ENCODE peak calls at places on chromosomes 6 and 20, in ten cellular contexts. One of them, this sample, is unnamed.
A peak's percentile ranks its signal among the peaks of the same experiment; 100 is the strongest.

GRCh38 chr6:77638129-77638830 is 14.6 kb upstream of the MEI4 start:
- DNase-seq in sigmoid colon: no peak
- DNase-seq in lower leg skin: no peak
- DNase-seq in colonic mucosa: no peak
- DNase-seq in brain microvascular endothelial cell: peak; percentile 52
- DNase-seq in cardiac fibroblast: peak; percentile 6
- DNase-seq in NB4: peak; percentile 14
- DNase-seq in heart right ventricle: no peak
- DNase-seq in CD8-positive, alpha-beta T cell: no peak
- DNase-seq in bronchial epithelial cell: no peak
- DNase-seq in this sample: no peak

GRCh38 chr6:7243188-7243942 is 69.6 kb downstream of the SSR1 start:
- DNase-seq in colonic mucosa: peak; percentile 63
- DNase-seq in heart right ventricle: peak; percentile 60
- DNase-seq in brain microvascular endothelial cell: peak; percentile 59
- DNase-seq in NB4: peak; percentile 84
- DNase-seq in sigmoid colon: no peak
- DNase-seq in lower leg skin: no peak
- DNase-seq in CD8-positive, alpha-beta T cell: peak; percentile 8
- DNase-seq in bronchial epithelial cell: peak; percentile 66
- DNase-seq in cardiac fibroblast: peak; percentile 74
- DNase-seq in this sample: peak; percentile 39

GRCh38 chr6:6758915-6759654 is 170.6 kb downstream of the LY86 start:
- DNase-seq in bronchial epithelial cell: peak; percentile 52
- DNase-seq in colonic mucosa: peak; percentile 67
- DNase-seq in sigmoid colon: peak; percentile 72
- DNase-seq in NB4: peak; percentile 87
- DNase-seq in brain microvascular endothelial cell: peak; percentile 48
- DNase-seq in cardiac fibroblast: peak; percentile 75
- DNase-seq in CD8-positive, alpha-beta T cell: peak; percentile 3
- DNase-seq in lower leg skin: no peak
- DNase-seq in heart right ventricle: peak; percentile 87
- DNase-seq in this sample: peak; percentile 75

GRCh38 chr6:121436966-121437756 is 1.7 kb downstream of the GJA1 start:
- DNase-seq in colonic mucosa: no peak
- DNase-seq in sigmoid colon: peak; percentile 75
- DNase-seq in brain microvascular endothelial cell: peak; percentile 48
- DNase-seq in bronchial epithelial cell: peak; percentile 24
- DNase-seq in NB4: peak; percentile 69
- DNase-seq in heart right ventricle: peak; percentile 53
- DNase-seq in CD8-positive, alpha-beta T cell: no peak
- DNase-seq in cardiac fibroblast: peak; percentile 73
- DNase-seq in lower leg skin: peak; percentile 90
- DNase-seq in this sample: no peak

GRCh38 chr20:5714261-5715041 is 35.8 kb upstream of the SHLD1 start:
- DNase-seq in lower leg skin: no peak
- DNase-seq in heart right ventricle: peak; percentile 32
- DNase-seq in sigmoid colon: no peak
- DNase-seq in NB4: peak; percentile 56
- DNase-seq in cardiac fibroblast: peak; percentile 76
- DNase-seq in bronchial epithelial cell: peak; percentile 28
- DNase-seq in colonic mucosa: no peak
- DNase-seq in CD8-positive, alpha-beta T cell: peak; percentile 55
- DNase-seq in brain microvascular endothelial cell: peak; percentile 65
- DNase-seq in this sample: peak; percentile 53

GRCh38 chr6:103672169-103672568 is 1187.5 kb downstream of the HACE1 start:
- DNase-seq in CD8-positive, alpha-beta T cell: no peak
- DNase-seq in colonic mucosa: no peak
- DNase-seq in NB4: peak; percentile 12
- DNase-seq in brain microvascular endothelial cell: peak; percentile 3
- DNase-seq in cardiac fibroblast: peak; percentile 41
- DNase-seq in sigmoid colon: no peak
- DNase-seq in heart right ventricle: no peak
- DNase-seq in bronchial epithelial cell: peak; percentile 8
- DNase-seq in lower leg skin: no peak
- DNase-seq in this sample: no peak

GRCh38 chr6:121260651-121261102 is 73.6 kb downstream of the TBC1D32 start:
- DNase-seq in sigmoid colon: no peak
- DNase-seq in colonic mucosa: no peak
- DNase-seq in CD8-positive, alpha-beta T cell: no peak
- DNase-seq in brain microvascular endothelial cell: peak; percentile 63
- DNase-seq in bronchial epithelial cell: no peak
- DNase-seq in heart right ventricle: peak; percentile 59
- DNase-seq in lower leg skin: no peak
- DNase-seq in cardiac fibroblast: peak; percentile 92
- DNase-seq in NB4: no peak
- DNase-seq in this sample: no peak

GRCh38 chr6:150145830-150146229 is 3.0 kb downstream of the PPP1R14C start:
- DNase-seq in cardiac fibroblast: no peak
- DNase-seq in heart right ventricle: no peak
- DNase-seq in sigmoid colon: no peak
- DNase-seq in CD8-positive, alpha-beta T cell: no peak
- DNase-seq in brain microvascular endothelial cell: no peak
- DNase-seq in lower leg skin: no peak
- DNase-seq in colonic mucosa: no peak
- DNase-seq in bronchial epithelial cell: peak; percentile 82
- DNase-seq in NB4: no peak
- DNase-seq in this sample: no peak

GRCh38 chr6:138752017-138752416 is 21.6 kb upstream of the CCDC28A start:
- DNase-seq in sigmoid colon: no peak
- DNase-seq in NB4: peak; percentile 18
- DNase-seq in bronchial epithelial cell: no peak
- DNase-seq in lower leg skin: no peak
- DNase-seq in brain microvascular endothelial cell: no peak
- DNase-seq in heart right ventricle: no peak
- DNase-seq in colonic mucosa: no peak
- DNase-seq in cardiac fibroblast: no peak
- DNase-seq in CD8-positive, alpha-beta T cell: no peak
- DNase-seq in this sample: no peak

GRCh38 chr20:5150226-5151076 is 23.6 kb downstream of the CDS2 start:
- DNase-seq in sigmoid colon: no peak
- DNase-seq in heart right ventricle: no peak
- DNase-seq in colonic mucosa: peak; percentile 27
- DNase-seq in brain microvascular endothelial cell: peak; percentile 37
- DNase-seq in NB4: no peak
- DNase-seq in cardiac fibroblast: peak; percentile 73
- DNase-seq in CD8-positive, alpha-beta T cell: no peak
- DNase-seq in bronchial epithelial cell: no peak
- DNase-seq in lower leg skin: no peak
- DNase-seq in this sample: no peak

GRCh38 chr6:33592595-33593413 is 12.7 kb upstream of the BAK1 start:
- DNase-seq in colonic mucosa: peak; percentile 79
- DNase-seq in brain microvascular endothelial cell: no peak
- DNase-seq in cardiac fibroblast: no peak
- DNase-seq in heart right ventricle: no peak
- DNase-seq in CD8-positive, alpha-beta T cell: peak; percentile 45
- DNase-seq in sigmoid colon: no peak
- DNase-seq in bronchial epithelial cell: no peak
- DNase-seq in NB4: no peak
- DNase-seq in lower leg skin: no peak
- DNase-seq in this sample: no peak

GRCh38 chr6:99545442-99545841 is 23.0 kb downstream of the CCNC start:
- DNase-seq in colonic mucosa: no peak
- DNase-seq in lower leg skin: no peak
- DNase-seq in NB4: no peak
- DNase-seq in sigmoid colon: no peak
- DNase-seq in CD8-positive, alpha-beta T cell: no peak
- DNase-seq in bronchial epithelial cell: no peak
- DNase-seq in heart right ventricle: no peak
- DNase-seq in cardiac fibroblast: no peak
- DNase-seq in brain microvascular endothelial cell: no peak
- DNase-seq in this sample: no peak

GRCh38 chr6:99547526-99547925 is 20.9 kb downstream of the CCNC start:
- DNase-seq in sigmoid colon: no peak
- DNase-seq in heart right ventricle: no peak
- DNase-seq in NB4: no peak
- DNase-seq in lower leg skin: no peak
- DNase-seq in brain microvascular endothelial cell: no peak
- DNase-seq in colonic mucosa: no peak
- DNase-seq in bronchial epithelial cell: no peak
- DNase-seq in CD8-positive, alpha-beta T cell: no peak
- DNase-seq in cardiac fibroblast: no peak
- DNase-seq in this sample: no peak

GRCh38 chr6:99548706-99549105 is 19.8 kb downstream of the CCNC start:
- DNase-seq in NB4: no peak
- DNase-seq in lower leg skin: no peak
- DNase-seq in colonic mucosa: no peak
- DNase-seq in cardiac fibroblast: no peak
- DNase-seq in brain microvascular endothelial cell: no peak
- DNase-seq in CD8-positive, alpha-beta T cell: no peak
- DNase-seq in sigmoid colon: no peak
- DNase-seq in heart right ventricle: no peak
- DNase-seq in bronchial epithelial cell: no peak
- DNase-seq in this sample: no peak

GRCh38 chr6:99543968-99544367 is 24.5 kb downstream of the CCNC start:
- DNase-seq in bronchial epithelial cell: no peak
- DNase-seq in cardiac fibroblast: no peak
- DNase-seq in colonic mucosa: no peak
- DNase-seq in brain microvascular endothelial cell: no peak
- DNase-seq in CD8-positive, alpha-beta T cell: no peak
- DNase-seq in lower leg skin: no peak
- DNase-seq in sigmoid colon: no peak
- DNase-seq in heart right ventricle: no peak
- DNase-seq in NB4: no peak
- DNase-seq in this sample: no peak
- TF ChIP-seq CTCF in bronchial epithelial cell: no peak
- TF ChIP-seq CTCF in cardiac fibroblast: no peak
- TF ChIP-seq CTCF in colonic mucosa: no peak
- TF ChIP-seq CTCF in brain microvascular endothelial cell: peak; percentile 8
- TF ChIP-seq CTCF in CD8-positive, alpha-beta T cell: no peak
- TF ChIP-seq CTCF in lower leg skin: no peak
- TF ChIP-seq CTCF in sigmoid colon: no peak
- TF ChIP-seq CTCF in heart right ventricle: no peak
- TF ChIP-seq CTCF in NB4: no peak
- TF ChIP-seq CTCF in this sample: no peak

GRCh38 chr6:141117869-141118268 is 1014.9 kb upstream of the GJE1 start:
- DNase-seq in heart right ventricle: no peak
- DNase-seq in lower leg skin: no peak
- DNase-seq in sigmoid colon: no peak
- DNase-seq in CD8-positive, alpha-beta T cell: no peak
- DNase-seq in NB4: no peak
- DNase-seq in cardiac fibroblast: peak; percentile 44
- DNase-seq in brain microvascular endothelial cell: no peak
- DNase-seq in bronchial epithelial cell: no peak
- DNase-seq in colonic mucosa: no peak
- DNase-seq in this sample: no peak

GRCh38 chr6:141123497-141123896 is 1009.2 kb upstream of the GJE1 start:
- DNase-seq in NB4: no peak
- DNase-seq in sigmoid colon: no peak
- DNase-seq in lower leg skin: no peak
- DNase-seq in brain microvascular endothelial cell: no peak
- DNase-seq in CD8-positive, alpha-beta T cell: no peak
- DNase-seq in bronchial epithelial cell: no peak
- DNase-seq in cardiac fibroblast: no peak
- DNase-seq in heart right ventricle: no peak
- DNase-seq in colonic mucosa: no peak
- DNase-seq in this sample: no peak

GRCh38 chr6:141118991-141119390 is 1013.7 kb upstream of the GJE1 start:
- DNase-seq in heart right ventricle: no peak
- DNase-seq in lower leg skin: no peak
- DNase-seq in brain microvascular endothelial cell: no peak
- DNase-seq in CD8-positive, alpha-beta T cell: no peak
- DNase-seq in bronchial epithelial cell: no peak
- DNase-seq in cardiac fibroblast: no peak
- DNase-seq in colonic mucosa: no peak
- DNase-seq in NB4: no peak
- DNase-seq in sigmoid colon: no peak
- DNase-seq in this sample: no peak

DNA sequence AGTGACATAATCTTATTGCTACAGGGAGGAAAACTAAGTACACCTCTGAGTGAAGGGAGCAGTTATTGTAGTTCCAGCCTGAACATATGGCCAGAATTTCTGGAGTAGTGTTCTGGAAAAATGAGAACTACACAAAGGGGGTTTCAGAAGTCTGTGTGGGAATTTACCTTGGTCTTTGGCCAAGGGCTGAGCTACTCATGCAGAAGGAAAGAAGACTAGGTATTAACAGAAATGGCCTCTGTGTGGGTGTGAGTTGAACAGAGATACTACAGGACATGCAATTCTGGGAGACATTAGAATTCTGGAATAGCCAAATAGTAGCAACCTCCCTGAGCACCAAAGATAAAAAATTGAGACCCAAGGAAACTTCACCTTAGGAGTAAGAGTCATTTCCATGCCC is 1009.6 kb upstream of the GJE1 start:
- DNase-seq in NB4: no peak
- DNase-seq in brain microvascular endothelial cell: no peak
- DNase-seq in colonic mucosa: no peak
- DNase-seq in CD8-positive, alpha-beta T cell: no peak
- DNase-seq in sigmoid colon: no peak
- DNase-seq in bronchial epithelial cell: no peak
- DNase-seq in heart right ventricle: no peak
- DNase-seq in cardiac fibroblast: no peak
- DNase-seq in lower leg skin: no peak
- DNase-seq in this sample: no peak
- TF ChIP-seq CTCF in NB4: no peak
- TF ChIP-seq CTCF in brain microvascular endothelial cell: no peak
- TF ChIP-seq CTCF in colonic mucosa: no peak
- TF ChIP-seq CTCF in CD8-positive, alpha-beta T cell: no peak
- TF ChIP-seq CTCF in sigmoid colon: no peak
- TF ChIP-seq CTCF in bronchial epithelial cell: no peak
- TF ChIP-seq CTCF in heart right ventricle: no peak
- TF ChIP-seq CTCF in cardiac fibroblast: no peak
- TF ChIP-seq CTCF in lower leg skin: no peak
- TF ChIP-seq CTCF in this sample: no peak

DNA sequence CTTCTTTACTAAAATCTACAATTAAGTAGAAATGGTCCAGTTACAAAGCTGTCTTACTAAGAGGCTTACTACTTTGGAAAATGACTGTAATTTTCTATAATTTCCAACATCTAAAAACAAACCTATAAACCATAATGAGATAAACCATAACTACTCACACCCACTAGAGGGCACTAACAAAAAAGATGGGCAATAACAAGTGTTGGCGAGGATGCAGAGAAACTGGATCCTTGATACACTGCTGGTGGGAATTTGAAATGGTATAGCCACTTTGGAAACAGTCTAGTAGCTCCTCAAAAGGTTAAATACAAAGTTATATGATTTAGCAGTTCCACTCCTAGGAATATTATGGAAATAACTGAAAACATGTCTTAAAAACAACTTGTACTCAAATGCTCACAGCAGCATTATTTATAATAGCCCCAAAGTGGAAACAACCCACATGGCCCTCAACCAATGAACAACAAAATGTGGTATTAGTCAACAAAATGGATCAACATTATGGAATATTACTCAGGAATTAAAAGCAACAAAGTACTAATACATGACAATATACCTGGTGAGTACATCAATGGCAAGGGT is 50.6 kb downstream of the GJA10 start:
- DNase-seq in colonic mucosa: no peak
- DNase-seq in heart right ventricle: no peak
- DNase-seq in lower leg skin: no peak
- DNase-seq in cardiac fibroblast: peak; percentile 41
- DNase-seq in bronchial epithelial cell: peak; percentile 38
- DNase-seq in brain microvascular endothelial cell: no peak
- DNase-seq in CD8-positive, alpha-beta T cell: no peak
- DNase-seq in sigmoid colon: no peak
- DNase-seq in NB4: peak; percentile 27
- DNase-seq in this sample: no peak
- TF ChIP-seq CTCF in colonic mucosa: peak; percentile 48
- TF ChIP-seq CTCF in heart right ventricle: peak; percentile 59
- TF ChIP-seq CTCF in lower leg skin: no peak
- TF ChIP-seq CTCF in cardiac fibroblast: peak; percentile 46
- TF ChIP-seq CTCF in bronchial epithelial cell: no peak
- TF ChIP-seq CTCF in brain microvascular endothelial cell: peak; percentile 47
- TF ChIP-seq CTCF in CD8-positive, alpha-beta T cell: peak; percentile 74
- TF ChIP-seq CTCF in sigmoid colon: no peak
- TF ChIP-seq CTCF in NB4: peak; percentile 25
- TF ChIP-seq CTCF in this sample: peak; percentile 79

GRCh38 chr20:38755324-38755910 is 7.2 kb downstream of the ACTR5 start:
- DNase-seq in sigmoid colon: no peak
- DNase-seq in colonic mucosa: no peak
- DNase-seq in cardiac fibroblast: no peak
- DNase-seq in lower leg skin: peak; percentile 34
- DNase-seq in NB4: no peak
- DNase-seq in heart right ventricle: no peak
- DNase-seq in brain microvascular endothelial cell: no peak
- DNase-seq in CD8-positive, alpha-beta T cell: no peak
- DNase-seq in bronchial epithelial cell: no peak
- DNase-seq in this sample: no peak
- TF ChIP-seq CTCF in sigmoid colon: no peak
- TF ChIP-seq CTCF in colonic mucosa: no peak
- TF ChIP-seq CTCF in cardiac fibroblast: no peak
- TF ChIP-seq CTCF in lower leg skin: no peak
- TF ChIP-seq CTCF in NB4: no peak
- TF ChIP-seq CTCF in heart right ventricle: no peak
- TF ChIP-seq CTCF in brain microvascular endothelial cell: no peak
- TF ChIP-seq CTCF in CD8-positive, alpha-beta T cell: no peak
- TF ChIP-seq CTCF in bronchial epithelial cell: no peak
- TF ChIP-seq CTCF in this sample: no peak